ENCODE peak calls at places on chromosomes 12 and 14, in six cellular contexts. T is hypothalamus; H is EL; U is NCI-H1694; S is fibroblast of the conjunctiva; N is stimulated activated CD4-positive, alpha-beta T cell treated with anti-CD3 and anti-CD28 coated beads, Interleukin-4, amount 100 ng/mL, for 1 hour. K is an unnamed sample.

GRCh38 chr12:132322206-132323132 is 6.9 kb downstream of the GALNT9 start:
- DNase-seq in T (no peak), H (no peak), U (no peak), S (no peak), N (no peak), K (no peak)

GRCh38 chr12:2856901-2857495 is at the start of gene TEX52:
- DNase-seq in T (no peak), H (no peak), U (no peak), S (no peak), N (no peak), K (no peak)

GRCh38 chr12:1443421-1444141 is 150.8 kb downstream of the FBXL14 start:
- DNase-seq in T (no peak), H (peak), U (no peak), S (peak), N (no peak), K (no peak)

GRCh38 chr14:21070083-21070609 is at the start of gene ARHGEF40:
- DNase-seq in T (peak), H (peak), U (no peak), S (no peak), N (no peak), K (no peak)

GRCh38 chr14:21528381-21529348 is 2.5 kb upstream of the SALL2 start:
- DNase-seq in T (no peak), H (no peak), U (no peak), S (no peak), N (no peak), K (peak)

GRCh38 chr14:84874436-84874835 is 655.5 kb upstream of the FLRT2 start:
- DNase-seq in T (no peak), H (no peak), U (no peak), S (no peak), N (no peak), K (peak)

GRCh38 chr14:75283162-75283883 is 4.7 kb downstream of the FOS start:
- DNase-seq in T (no peak), H (no peak), U (no peak), S (no peak), N (no peak), K (no peak)

GRCh38 chr12:53221203-53222076 is 10.6 kb downstream of the RARG start:
- DNase-seq in T (peak), H (peak), U (no peak), S (no peak), N (peak), K (peak)

GRCh38 chr12:117352260-117352659 is 9.2 kb downstream of the NOS1 start:
- DNase-seq in T (no peak), H (no peak), U (no peak), S (no peak), N (no peak), K (no peak)

GRCh38 chr12:109943811-109944210 is 43.7 kb downstream of the TCHP start:
- DNase-seq in T (no peak), H (peak), U (no peak), S (no peak), N (no peak), K (no peak)

GRCh38 chr14:104113631-104114420 is 24.6 kb upstream of the KIF26A start:
- DNase-seq in T (no peak), H (no peak), U (no peak), S (no peak), N (peak), K (no peak)

GRCh38 chr14:70724061-70724596 is 82.4 kb downstream of the TTC9 start:
- DNase-seq in T (no peak), H (no peak), U (no peak), S (no peak), N (no peak), K (no peak)

GRCh38 chr14:76245097-76245496 is 93.4 kb downstream of the GPATCH2L start:
- DNase-seq in T (no peak), H (no peak), U (no peak), S (no peak), N (no peak), K (no peak)

GRCh38 chr12:75000120-75000519 is 209.5 kb downstream of the KCNC2 start:
- DNase-seq in T (no peak), H (no peak), U (no peak), S (no peak), N (no peak), K (no peak)

GRCh38 chr12:88393017-88393767 is 187.1 kb downstream of the KITLG start:
- DNase-seq in T (no peak), H (peak), U (peak), S (no peak), N (no peak), K (peak)

GRCh38 chr12:40622246-40622838 is 69.9 kb upstream of the CNTN1 start:
- DNase-seq in T (no peak), H (peak), U (peak), S (peak), N (peak), K (peak)

GRCh38 chr14:61860294-61860918 is 98.2 kb downstream of the SNAPC1 start:
- DNase-seq in T (no peak), H (peak), U (peak), S (peak), N (peak), K (peak)

GRCh38 chr14:100108840-100109593 is 43.8 kb downstream of the EVL start:
- DNase-seq in T (no peak), H (no peak), U (no peak), S (no peak), N (no peak), K (no peak)

GRCh38 chr14:77849711-77850110 is 49.8 kb downstream of the ADCK1 start:
- DNase-seq in T (no peak), H (peak), U (no peak), S (no peak), N (no peak), K (no peak)

GRCh38 chr12:46209165-46209564 is 59.7 kb downstream of the SLC38A1 start:
- DNase-seq in T (no peak), H (peak), U (no peak), S (peak), N (no peak), K (no peak)

GRCh38 chr14:54175298-54175942 is 218.8 kb upstream of the BMP4 start:
- DNase-seq in T (no peak), H (peak), U (peak), S (peak), N (peak), K (peak)

GRCh38 chr14:98952595-98953325 is 319.2 kb downstream of the BCL11B start:
- DNase-seq in T (no peak), H (no peak), U (no peak), S (peak), N (no peak), K (no peak)

GRCh38 chr12:97482153-97482693 is 19.6 kb downstream of the RMST start:
- DNase-seq in T (no peak), H (no peak), U (no peak), S (no peak), N (no peak), K (no peak)

GRCh38 chr14:61466249-61466904 is 145.0 kb downstream of the PRKCH start:
- DNase-seq in T (no peak), H (peak), U (no peak), S (peak), N (no peak), K (no peak)

GRCh38 chr14:53924754-53925153 is 31.9 kb downstream of the BMP4 start:
- DNase-seq in T (no peak), H (peak), U (no peak), S (no peak), N (no peak), K (no peak)

K was measured in NCI-H2171 treated with DMSO at 0.1 percent for 48 hours.